ENCODE peak calls at places on chromosomes 13 and 19, in seven cellular contexts. One of them, this sample, is unnamed.

GRCh38 chr19:2341247-2341705 is 12.8 kb downstream of the SPPL2B start:
- DNase-seq in frontal cortex: no peak
- DNase-seq in upper lobe of right lung: no peak
- DNase-seq in lower leg skin: no peak
- DNase-seq in uterus: no peak
- DNase-seq in activated naive CD8-positive, alpha-beta T cell treated with anti-CD3 and anti-CD28 coated beads, Interleukin-2, amount 50 U/mL, for 24 hours: no peak
- DNase-seq in fibroblast of mammary gland: no peak
- DNase-seq in this sample: no peak

GRCh38 chr13:100106705-100107104 is 17.8 kb downstream of the PCCA start:
- DNase-seq in uterus: no peak
- DNase-seq in upper lobe of right lung: no peak
- DNase-seq in frontal cortex: no peak
- DNase-seq in activated naive CD8-positive, alpha-beta T cell treated with anti-CD3 and anti-CD28 coated beads, Interleukin-2, amount 50 U/mL, for 24 hours: no peak
- DNase-seq in fibroblast of mammary gland: no peak
- DNase-seq in lower leg skin: no peak
- DNase-seq in this sample: no peak

GRCh38 chr13:106533940-106534843 is 1.3 kb downstream of the EFNB2 start:
- DNase-seq in upper lobe of right lung: peak
- DNase-seq in fibroblast of mammary gland: peak
- DNase-seq in uterus: peak
- DNase-seq in lower leg skin: no peak
- DNase-seq in frontal cortex: peak
- DNase-seq in activated naive CD8-positive, alpha-beta T cell treated with anti-CD3 and anti-CD28 coated beads, Interleukin-2, amount 50 U/mL, for 24 hours: peak
- DNase-seq in this sample: no peak

GRCh38 chr13:42355118-42355840 is 83.3 kb downstream of the AKAP11 start:
- DNase-seq in upper lobe of right lung: no peak
- DNase-seq in fibroblast of mammary gland: no peak
- DNase-seq in frontal cortex: no peak
- DNase-seq in uterus: no peak
- DNase-seq in lower leg skin: no peak
- DNase-seq in activated naive CD8-positive, alpha-beta T cell treated with anti-CD3 and anti-CD28 coated beads, Interleukin-2, amount 50 U/mL, for 24 hours: peak
- DNase-seq in this sample: no peak

GRCh38 chr13:27054760-27055159 is 116.9 kb downstream of the USP12 start:
- DNase-seq in upper lobe of right lung: no peak
- DNase-seq in lower leg skin: no peak
- DNase-seq in activated naive CD8-positive, alpha-beta T cell treated with anti-CD3 and anti-CD28 coated beads, Interleukin-2, amount 50 U/mL, for 24 hours: no peak
- DNase-seq in fibroblast of mammary gland: no peak
- DNase-seq in uterus: no peak
- DNase-seq in frontal cortex: no peak
- DNase-seq in this sample: no peak

GRCh38 chr19:18014197-18014596 is 6.2 kb downstream of the ARRDC2 start:
- DNase-seq in upper lobe of right lung: no peak
- DNase-seq in frontal cortex: no peak
- DNase-seq in lower leg skin: no peak
- DNase-seq in uterus: no peak
- DNase-seq in activated naive CD8-positive, alpha-beta T cell treated with anti-CD3 and anti-CD28 coated beads, Interleukin-2, amount 50 U/mL, for 24 hours: peak
- DNase-seq in fibroblast of mammary gland: no peak
- DNase-seq in this sample: no peak

GRCh38 chr13:94210826-94211225 is 268.7 kb downstream of the DCT start:
- DNase-seq in upper lobe of right lung: no peak
- DNase-seq in activated naive CD8-positive, alpha-beta T cell treated with anti-CD3 and anti-CD28 coated beads, Interleukin-2, amount 50 U/mL, for 24 hours: no peak
- DNase-seq in lower leg skin: no peak
- DNase-seq in uterus: no peak
- DNase-seq in fibroblast of mammary gland: no peak
- DNase-seq in frontal cortex: no peak
- DNase-seq in this sample: no peak

GRCh38 chr13:51396352-51396751 is 56.5 kb downstream of the INTS6 start:
- DNase-seq in upper lobe of right lung: no peak
- DNase-seq in lower leg skin: no peak
- DNase-seq in frontal cortex: no peak
- DNase-seq in fibroblast of mammary gland: peak
- DNase-seq in uterus: no peak
- DNase-seq in activated naive CD8-positive, alpha-beta T cell treated with anti-CD3 and anti-CD28 coated beads, Interleukin-2, amount 50 U/mL, for 24 hours: no peak
- DNase-seq in this sample: no peak